ENCODE peak calls at places on chromosomes 3 and 15, in seven cellular contexts. S is RWPE1, H is upper lobe of left lung, F is AG09309, K is psoas muscle, O is GM12865, M is cardiac fibroblast. U is an unnamed sample.

GRCh38 chr15:99708563-99708962 is 24.7 kb downstream of the LYSMD4 start:
- DNase-seq in O (no peak), H (peak; percentile 93), F (peak; percentile 57), K (peak; percentile 85), M (peak; percentile 93), S (peak; percentile 86), U (peak; percentile 94)

GRCh38 chr3:149975919-149976318 is 5.2 kb upstream of the PFN2 start:
- DNase-seq in K (no peak), F (no peak), H (no peak), S (no peak), O (peak; percentile 28), M (no peak), U (no peak)

GRCh38 chr15:68821190-68821897 is 649 bp upstream of the ANP32A start:
- DNase-seq in F (no peak), S (no peak), H (peak; percentile 35), O (no peak), K (no peak), M (no peak), U (no peak)

GRCh38 chr3:32198011-32198410 is 40.5 kb upstream of the CMTM8 start:
- DNase-seq in F (no peak), O (no peak), M (no peak), H (no peak), S (no peak), K (no peak), U (no peak)

GRCh38 chr3:66037986-66038369 is 740 bp downstream of the MAGI1 start:
- DNase-seq in F (no peak), H (no peak), K (peak; percentile 27), M (no peak), O (peak; percentile 8), S (no peak), U (no peak)

GRCh38 chr3:33130144-33130543 is 16.3 kb downstream of the CRTAP start:
- DNase-seq in K (no peak), S (no peak), M (no peak), F (no peak), H (no peak), O (no peak), U (no peak)

GRCh38 chr15:60795889-60796288 is 316.9 kb upstream of the ICE2 start:
- DNase-seq in S (no peak), F (no peak), H (no peak), K (no peak), M (no peak), O (peak; percentile 84), U (no peak)

GRCh38 chr3:94525039-94525438 is 462.2 kb downstream of the NSUN3 start:
- DNase-seq in F (no peak), S (no peak), K (no peak), M (peak; percentile 10), O (peak; percentile 20), H (no peak), U (peak; percentile 69)

GRCh38 chr3:182117583-182117982 is 405.9 kb downstream of the SOX2 start:
- DNase-seq in H (no peak), M (peak; percentile 1), S (no peak), O (no peak), K (no peak), F (no peak), U (no peak)

GRCh38 chr3:194422188-194422587 is 23.1 kb upstream of the GP5 start:
- DNase-seq in M (no peak), H (no peak), O (no peak), K (no peak), F (no peak), S (no peak), U (no peak)

GRCh38 chr3:110933786-110934415 is 137.7 kb upstream of the NECTIN3 start:
- DNase-seq in H (no peak), S (no peak), F (no peak), K (no peak), M (no peak), O (no peak), U (peak; percentile 14)

GRCh38 chr3:10356461-10356897 is 35.6 kb upstream of the SEC13 start:
- DNase-seq in H (no peak), S (no peak), M (no peak), K (no peak), F (no peak), O (no peak), U (peak; percentile 75)

GRCh38 chr3:89859738-89860137 is 752.3 kb downstream of the EPHA3 start:
- DNase-seq in S (no peak), F (no peak), M (no peak), O (no peak), H (no peak), K (no peak), U (no peak)

GRCh38 chr3:62587169-62587568 is 213.8 kb upstream of the FEZF2 start:
- DNase-seq in O (no peak), M (peak; percentile 46), H (no peak), S (no peak), K (no peak), F (no peak), U (peak; percentile 84)

GRCh38 chr15:75693501-75694240 is 19.0 kb downstream of the CSPG4 start:
- DNase-seq in O (no peak), M (peak; percentile 59), H (no peak), F (no peak), K (no peak), S (no peak), U (peak; percentile 27)

GRCh38 chr15:63417721-63418120 is 36.1 kb upstream of the CA12 start:
- DNase-seq in K (no peak), M (no peak), F (no peak), S (no peak), O (no peak), H (no peak), U (no peak)

GRCh38 chr15:59583088-59583487 is 28.5 kb upstream of the GCNT3 start:
- DNase-seq in F (no peak), S (no peak), K (no peak), H (no peak), M (no peak), O (no peak), U (no peak)

GRCh38 chr3:7788881-7789280 is 712.7 kb upstream of the LMCD1 start:
- DNase-seq in S (no peak), M (no peak), F (no peak), K (no peak), H (no peak), O (no peak), U (peak; percentile 62)

GRCh38 chr15:89577776-89578115 is 2.5 kb downstream of the TICRR start:
- DNase-seq in F (no peak), K (no peak), M (no peak), H (no peak), O (no peak), S (no peak), U (no peak)

GRCh38 chr15:91407237-91407889 is 307.3 kb downstream of the SV2B start:
- DNase-seq in H (no peak), M (no peak), S (peak; percentile 67), O (no peak), F (no peak), K (no peak), U (peak; percentile 41)

GRCh38 chr3:187954486-187955075 is 199.4 kb upstream of the LPP start:
- DNase-seq in O (no peak), K (no peak), F (peak; percentile 55), H (no peak), S (no peak), M (peak; percentile 63), U (no peak)

GRCh38 chr3:187958432-187959003 is 195.4 kb upstream of the LPP start:
- DNase-seq in M (no peak), F (no peak), O (no peak), S (no peak), H (peak; percentile 53), K (no peak), U (no peak)

GRCh38 chr3:187952849-187953248 is 201.1 kb upstream of the LPP start:
- DNase-seq in F (no peak), H (no peak), K (no peak), S (peak; percentile 16), M (no peak), O (no peak), U (peak; percentile 61)

GRCh38 chr3:187957209-187957981 is 196.6 kb upstream of the LPP start:
- DNase-seq in O (no peak), S (no peak), F (no peak), H (no peak), M (no peak), K (no peak), U (no peak)

GRCh38 chr3:187955076-187955952 is 198.6 kb upstream of the LPP start:
- DNase-seq in K (peak; percentile 43), O (no peak), H (no peak), F (peak; percentile 82), M (peak; percentile 91), S (no peak), U (peak; percentile 72)
- TF ChIP-seq CTCF in K (no peak), O (no peak), H (no peak), F (no peak), M (no peak), S (no peak), U (no peak)

DNA sequence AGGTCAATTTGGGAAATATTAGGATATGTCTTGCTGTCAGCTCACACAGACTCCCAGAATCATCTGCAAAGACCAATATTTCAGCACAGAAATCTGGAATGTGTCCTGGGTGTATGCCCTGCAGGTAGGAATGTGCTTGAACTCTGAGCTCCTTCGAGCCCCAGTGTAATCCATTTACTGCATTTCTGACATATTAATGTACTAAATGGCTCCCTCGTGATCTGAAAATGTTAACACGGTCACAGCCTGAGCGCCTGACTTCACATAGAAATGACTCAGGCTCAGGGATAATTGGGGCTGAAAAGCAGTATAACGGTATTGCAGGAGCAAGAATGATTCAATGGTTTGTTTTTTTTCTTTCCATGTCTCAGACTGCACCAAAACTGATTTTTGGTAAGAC is 50.0 kb downstream of the DCLK3 start:
- DNase-seq in H (no peak), O (no peak), K (no peak), F (peak; percentile 39), M (peak; percentile 15), S (no peak), U (no peak)
- TF ChIP-seq CTCF in H (no peak), O (no peak), K (no peak), F (peak; percentile 35), M (no peak), S (no peak), U (no peak)

GRCh38 chr3:103306081-103306480 is 871.3 kb downstream of the ZPLD1 start:
- DNase-seq in H (no peak), O (no peak), K (no peak), F (no peak), M (no peak), S (no peak), U (no peak)

DNA sequence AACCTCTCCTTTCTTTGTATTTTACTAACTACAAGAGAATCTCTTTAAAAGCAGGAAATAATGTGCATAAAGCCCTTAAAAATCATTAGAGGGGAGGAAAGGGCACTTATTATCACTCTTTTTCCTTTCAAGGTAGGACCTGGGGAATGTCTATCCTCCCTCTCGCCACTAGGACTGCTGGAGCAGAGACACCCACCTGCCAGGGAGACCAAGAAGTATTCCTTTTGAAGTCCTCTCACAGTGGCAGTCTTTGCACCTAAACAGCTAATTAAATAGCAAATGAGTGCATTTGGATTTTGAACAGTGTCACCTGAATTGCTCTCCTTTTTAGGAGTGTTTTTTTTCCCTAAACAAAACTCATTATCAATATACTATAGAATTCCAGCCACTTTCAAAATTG is 874.1 kb downstream of the ZPLD1 start:
- DNase-seq in S (no peak), H (no peak), M (no peak), F (no peak), O (no peak), K (no peak), U (no peak)
- TF ChIP-seq CTCF in S (no peak), H (no peak), M (no peak), F (no peak), O (peak; percentile 4), K (no peak), U (no peak)

DNA sequence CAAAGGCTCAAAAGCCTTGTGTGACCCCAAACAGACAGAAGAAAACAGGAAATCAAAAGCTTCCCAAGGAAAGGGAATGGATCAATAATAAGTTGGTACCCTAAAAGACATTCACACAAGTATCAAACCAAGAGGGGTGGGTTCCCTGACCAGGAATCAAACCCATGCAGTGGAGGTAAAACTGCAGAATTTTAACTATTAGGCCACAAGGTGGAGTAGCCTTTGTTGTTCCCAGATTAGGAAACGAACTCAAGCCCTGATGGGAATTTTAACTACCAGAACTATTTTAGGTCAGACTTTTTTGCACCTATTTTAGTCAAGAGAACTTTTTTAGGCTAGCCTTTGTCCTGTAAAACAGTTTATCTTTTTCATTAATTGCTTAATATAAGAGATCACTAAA is 31.4 kb downstream of the SETMAR start:
- DNase-seq in H (no peak), M (no peak), S (no peak), K (no peak), O (no peak), F (no peak), U (no peak)
- TF ChIP-seq CTCF in H (no peak), M (peak; percentile 5), S (no peak), K (no peak), O (peak; percentile 6), F (peak; percentile 11), U (no peak)

U was measured in bronchial epithelial cell.